ENCODE peak calls at places on chromosomes 4 and X, in five cellular contexts. O is brain microvascular endothelial cell, W is heart left ventricle, G is prostate gland, Z is body of pancreas. A is an unnamed sample.

GRCh38 chr4:103424853-103425252 is 226.7 kb upstream of the CENPE start:
- DNase-seq in O (no peak), W (no peak), G (peak; percentile 29), Z (peak; percentile 34), A (no peak)

GRCh38 chr4:7661846-7662506 is 227.2 kb upstream of the PSAPL1 start:
- DNase-seq in O (no peak), W (peak; percentile 7), G (no peak), Z (no peak), A (no peak)

GRCh38 chr4:120070191-120070590 is 3.5 kb upstream of the MAD2L1 start:
- DNase-seq in O (no peak), W (no peak), G (no peak), Z (no peak), A (no peak)

GRCh38 chrX:65607070-65607742 is 60.2 kb upstream of the MSN start:
- DNase-seq in O (peak; percentile 20), W (no peak), G (no peak), Z (no peak), A (no peak)

GRCh38 chrX:54045563-54046228 is 1.4 kb upstream of the PHF8 start:
- DNase-seq in O (no peak), W (no peak), G (peak; percentile 26), Z (no peak), A (no peak)

GRCh38 chr4:63906660-63907146 is 502.5 kb downstream of the TECRL start:
- DNase-seq in O (no peak), W (no peak), G (no peak), Z (no peak), A (no peak)

GRCh38 chr4:106652095-106652494 is 283.5 kb upstream of the GIMD1 start:
- DNase-seq in O (no peak), W (no peak), G (no peak), Z (no peak), A (no peak)

GRCh38 chrX:45622042-45622423 is 421.4 kb upstream of the DIPK2B start:
- DNase-seq in O (no peak), W (no peak), G (no peak), Z (no peak), A (no peak)

GRCh38 chr4:128917781-128918180 is 108.3 kb downstream of the JADE1 start:
- DNase-seq in O (no peak), W (no peak), G (no peak), Z (no peak), A (no peak)

GRCh38 chr4:140237616-140238352 is 83.8 kb upstream of the MAML3 start:
- DNase-seq in O (peak; percentile 68), W (peak; percentile 87), G (peak; percentile 50), Z (peak; percentile 23), A (peak; percentile 87)

GRCh38 chr4:30718021-30718888 is 1.9 kb upstream of the PCDH7 start:
- DNase-seq in O (peak; percentile 18), W (peak; percentile 73), G (peak; percentile 42), Z (no peak), A (peak; percentile 69)

GRCh38 chr4:40347472-40347871 is 12.3 kb downstream of the CHRNA9 start:
- DNase-seq in O (no peak), W (no peak), G (no peak), Z (no peak), A (no peak)

GRCh38 chrX:77788050-77788449 is 2.0 kb upstream of the ATRX start:
- DNase-seq in O (no peak), W (no peak), G (no peak), Z (no peak), A (no peak)

GRCh38 chrX:96102997-96103396 is 581.6 kb upstream of the DIAPH2 start:
- DNase-seq in O (no peak), W (no peak), G (no peak), Z (no peak), A (peak; percentile 19)

GRCh38 chrX:150324035-150324728 is 38.9 kb upstream of the MAMLD1 start:
- DNase-seq in O (peak; percentile 89), W (no peak), G (no peak), Z (peak; percentile 10), A (no peak)

GRCh38 chr4:39621582-39621981 is 17.1 kb downstream of the SMIM14 start:
- DNase-seq in O (peak; percentile 79), W (no peak), G (no peak), Z (peak; percentile 54), A (no peak)

GRCh38 chr4:186329372-186329771 is 63.4 kb downstream of the F11 start:
- DNase-seq in O (no peak), W (no peak), G (no peak), Z (no peak), A (no peak)

GRCh38 chr4:139743027-139743426 is 77.4 kb downstream of the MGST2 start:
- DNase-seq in O (no peak), W (no peak), G (no peak), Z (no peak), A (no peak)

GRCh38 chr4:11446156-11446811 is 17.6 kb upstream of the HS3ST1 start:
- DNase-seq in O (peak; percentile 5), W (no peak), G (no peak), Z (no peak), A (no peak)

GRCh38 chrX:57172544-57172943 is 35.3 kb upstream of the SPIN2A start:
- DNase-seq in O (no peak), W (no peak), G (no peak), Z (no peak), A (no peak)

GRCh38 chr4:61397174-61397573 is 197.0 kb downstream of the ADGRL3 start:
- DNase-seq in O (no peak), W (no peak), G (no peak), Z (no peak), A (no peak)

GRCh38 chr4:24451870-24452269 is 132.5 kb downstream of the DHX15 start:
- DNase-seq in O (no peak), W (no peak), G (no peak), Z (no peak), A (no peak)

GRCh38 chr4:106355193-106355592 is 13.4 kb downstream of the GIMD1 start:
- DNase-seq in O (no peak), W (peak; percentile 52), G (no peak), Z (no peak), A (no peak)

GRCh38 chr4:107755841-107756356 is 35.9 kb upstream of the PAPSS1 start:
- DNase-seq in O (no peak), W (no peak), G (no peak), Z (no peak), A (no peak)

GRCh38 chr4:84582988-84583870 is at the start of gene CDS1:
- DNase-seq in O (no peak), W (peak; percentile 67), G (peak; percentile 62), Z (peak; percentile 59), A (peak; percentile 91)

GRCh38 chrX:50920132-50920531 is 9.6 kb downstream of the BMP15 start:
- DNase-seq in O (peak; percentile 9), W (no peak), G (peak; percentile 4), Z (no peak), A (no peak)

GRCh38 chr4:159009521-159009920 is 93.4 kb upstream of the RAPGEF2 start:
- DNase-seq in O (no peak), W (no peak), G (no peak), Z (no peak), A (no peak)

GRCh38 chrX:154040307-154040756 is 20.6 kb upstream of the IRAK1 start:
- DNase-seq in O (peak; percentile 73), W (no peak), G (no peak), Z (no peak), A (no peak)
- H3K27ac ChIP-seq in O (peak overlapping the region; percentile 86), W (no peak overlapping the region), G (no peak overlapping the region), Z (peak overlapping the region; percentile 1), A (peak overlapping the region; percentile 9)

DNA sequence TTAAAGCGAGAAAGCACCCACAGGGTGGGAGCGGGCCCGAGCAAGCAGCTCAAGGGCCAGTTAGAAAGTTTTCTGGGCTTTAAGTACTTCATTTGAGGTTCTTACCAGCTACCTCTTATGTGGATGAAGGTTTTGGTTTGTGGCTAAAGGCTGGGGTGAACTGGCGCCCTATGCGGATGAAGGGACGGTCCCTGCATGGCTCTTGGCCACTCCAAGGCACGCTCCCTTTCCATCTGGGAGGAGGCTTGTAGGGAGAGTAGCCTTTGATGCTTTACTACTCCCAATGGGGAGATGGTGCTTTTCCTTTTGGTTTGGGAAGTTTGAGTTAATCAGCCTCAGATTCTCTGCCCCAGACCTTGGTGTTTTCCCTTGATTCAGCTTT is 17.7 kb downstream of the MRFAP1 start:
- DNase-seq in O (no peak), W (no peak), G (no peak), Z (no peak), A (no peak)
- H3K4me3 ChIP-seq in O (no peak overlapping the region), W (peak overlapping the region; percentile 61), G (peak overlapping the region; percentile 28), Z (no peak overlapping the region), A (peak overlapping the region; percentile 30)

GRCh38 chr4:82782626-82783025 is 16.0 kb downstream of the SCD5 start:
- DNase-seq in O (no peak), W (no peak), G (no peak), Z (no peak), A (no peak)

GRCh38 chr4:82779032-82779431 is 19.6 kb downstream of the SCD5 start:
- DNase-seq in O (no peak), W (no peak), G (no peak), Z (no peak), A (no peak)

GRCh38 chr4:82776925-82777542 is 21.6 kb downstream of the SCD5 start:
- DNase-seq in O (peak; percentile 81), W (no peak), G (no peak), Z (no peak), A (no peak)

GRCh38 chr4:82777857-82778525 is 20.6 kb downstream of the SCD5 start:
- DNase-seq in O (no peak), W (no peak), G (no peak), Z (no peak), A (no peak)

GRCh38 chr4:82780398-82781231 is 18.0 kb downstream of the SCD5 start:
- DNase-seq in O (peak; percentile 87), W (peak; percentile 83), G (peak; percentile 49), Z (peak; percentile 85), A (peak; percentile 82)
- TF ChIP-seq CTCF in O (peak; percentile 22), W (no peak), G (no peak), Z (no peak), A (no peak)

GRCh38 chr4:87490664-87491369 is 38.4 kb downstream of the SPARCL1 start:
- DNase-seq in O (no peak), W (no peak), G (no peak), Z (no peak), A (no peak)
- H3K27ac ChIP-seq in O (no peak overlapping the region), W (peak overlapping the region; percentile 55), G (no peak overlapping the region), Z (no peak overlapping the region), A (no peak overlapping the region)

GRCh38 chrX:39971760-39972159 is 126.0 kb downstream of the BCOR start:
- DNase-seq in O (no peak), W (no peak), G (no peak), Z (no peak), A (no peak)

GRCh38 chrX:39967348-39967747 is 130.4 kb downstream of the BCOR start:
- DNase-seq in O (no peak), W (no peak), G (no peak), Z (no peak), A (no peak)

GRCh38 chrX:39969826-39970569 is 127.8 kb downstream of the BCOR start:
- DNase-seq in O (no peak), W (no peak), G (no peak), Z (no peak), A (no peak)

GRCh38 chrX:39966186-39966585 is 131.6 kb downstream of the BCOR start:
- DNase-seq in O (no peak), W (no peak), G (no peak), Z (no peak), A (no peak)

GRCh38 chrX:39969099-39969825 is 128.5 kb downstream of the BCOR start:
- DNase-seq in O (no peak), W (no peak), G (no peak), Z (no peak), A (no peak)
- H3K4me3 ChIP-seq in O (no peak overlapping the region), W (no peak overlapping the region), G (no peak overlapping the region), Z (no peak overlapping the region), A (no peak overlapping the region)

GRCh38 chr4:89509708-89510269 is 202.2 kb upstream of the GPRIN3 start:
- DNase-seq in O (peak; percentile 16), W (no peak), G (no peak), Z (no peak), A (no peak)
- TF ChIP-seq CTCF in O (no peak), W (no peak), G (no peak), Z (no peak), A (no peak)